ENCODE peak calls at places on chromosome 19, in ten cellular contexts. L is H54; W is stimulated activated CD8-positive, alpha-beta memory T cell treated with anti-CD3 and anti-CD28 coated beads, Interleukin-4, amount 100 ng/mL, for 24 hours; A is M059J; I is AG04450; V is occipital lobe; O is tibial nerve; T is NCI-H2081; X is kidney epithelial cell; E is CD8-positive, alpha-beta memory T cell. S is an unnamed sample.

GRCh38 chr19:3932931-3933810 is at the start of gene NMRK2:
- DNase-seq in L (no peak), W (no peak), A (no peak), I (no peak), V (no peak), O (no peak), T (peak; percentile 17), X (no peak), E (no peak), S (no peak)

GRCh38 chr19:42242071-42242511 is 311 bp downstream of the GSK3A start:
- DNase-seq in L (no peak), W (no peak), A (no peak), I (no peak), V (no peak), O (no peak), T (no peak), X (no peak), E (no peak), S (no peak)

GRCh38 chr19:43524922-43525835 is 1.8 kb downstream of the ETHE1 start:
- DNase-seq in L (peak; percentile 83), W (no peak), A (no peak), I (no peak), V (peak; percentile 31), O (peak; percentile 31), T (no peak), X (no peak), E (peak; percentile 44), S (no peak)

GRCh38 chr19:8324186-8325050 is 3.1 kb downstream of the RPS28 start:
- DNase-seq in L (no peak), W (no peak), A (no peak), I (no peak), V (no peak), O (no peak), T (no peak), X (no peak), E (no peak), S (no peak)

GRCh38 chr19:17236831-17237543 is 8.7 kb downstream of the NR2F6 start:
- DNase-seq in L (no peak), W (no peak), A (no peak), I (no peak), V (no peak), O (no peak), T (no peak), X (no peak), E (no peak), S (no peak)

GRCh38 chr19:55070755-55071502 is 4.7 kb upstream of the EPS8L1 start:
- DNase-seq in L (peak; percentile 100), W (no peak), A (peak; percentile 86), I (peak; percentile 11), V (no peak), O (no peak), T (no peak), X (no peak), E (no peak), S (no peak)

GRCh38 chr19:38267780-38268430 is 3.5 kb downstream of the SPINT2 start:
- DNase-seq in L (no peak), W (no peak), A (no peak), I (no peak), V (no peak), O (no peak), T (peak; percentile 3), X (no peak), E (no peak), S (no peak)

GRCh38 chr19:291561-292280 is 518 bp upstream of the PLPP2 start:
- DNase-seq in L (no peak), W (no peak), A (peak; percentile 8), I (no peak), V (no peak), O (no peak), T (no peak), X (no peak), E (no peak), S (no peak)

GRCh38 chr19:55497777-55498176 is 9.5 kb downstream of the SSC5D start:
- DNase-seq in L (no peak), W (no peak), A (no peak), I (no peak), V (no peak), O (no peak), T (no peak), X (no peak), E (no peak), S (no peak)

GRCh38 chr19:49528211-49528771 is 488 bp downstream of the RCN3 start:
- DNase-seq in L (no peak), W (no peak), A (no peak), I (no peak), V (no peak), O (no peak), T (no peak), X (no peak), E (no peak), S (no peak)

GRCh38 chr19:2455481-2456300 is 1.1 kb downstream of the LMNB2 start:
- DNase-seq in L (peak; percentile 80), W (no peak), A (peak; percentile 48), I (no peak), V (no peak), O (no peak), T (no peak), X (no peak), E (peak; percentile 28), S (peak; percentile 36)

GRCh38 chr19:8526345-8527062 is 12.5 kb upstream of the ZNF414 start:
- DNase-seq in L (peak; percentile 75), W (no peak), A (peak; percentile 92), I (peak; percentile 78), V (peak; percentile 68), O (peak; percentile 82), T (peak; percentile 82), X (peak; percentile 57), E (no peak), S (no peak)

GRCh38 chr19:35122687-35123551 is 7.3 kb downstream of the FXYD3 start:
- DNase-seq in L (no peak), W (no peak), A (no peak), I (no peak), V (no peak), O (no peak), T (no peak), X (no peak), E (no peak), S (no peak)

GRCh38 chr19:39413269-39413902 is 917 bp downstream of the PLEKHG2 start:
- DNase-seq in L (no peak), W (no peak), A (peak; percentile 41), I (no peak), V (no peak), O (no peak), T (peak; percentile 32), X (no peak), E (peak; percentile 43), S (no peak)